ENCODE peak calls at places on chromosomes 4 and X, in seven cellular contexts. One of them, this sample, is unnamed.

GRCh38 chr4:81352476-81352875 is 119.2 kb downstream of the RASGEF1B start:
- DNase-seq in GM23338: no peak
- DNase-seq in RWPE1: no peak
- DNase-seq in IMR-90: peak; percentile 74
- DNase-seq in mesendoderm: no peak
- DNase-seq in OCI-LY7: no peak
- DNase-seq in H9: no peak
- DNase-seq in this sample: no peak

GRCh38 chrX:44876767-44877166 is 3.8 kb downstream of the KDM6A start:
- DNase-seq in mesendoderm: no peak
- DNase-seq in GM23338: no peak
- DNase-seq in IMR-90: no peak
- DNase-seq in OCI-LY7: no peak
- DNase-seq in H9: no peak
- DNase-seq in RWPE1: no peak
- DNase-seq in this sample: no peak

GRCh38 chr4:102358128-102358527 is 12.8 kb upstream of the SLC39A8 start:
- DNase-seq in GM23338: no peak
- DNase-seq in H9: no peak
- DNase-seq in OCI-LY7: no peak
- DNase-seq in IMR-90: no peak
- DNase-seq in RWPE1: no peak
- DNase-seq in mesendoderm: no peak
- DNase-seq in this sample: no peak

GRCh38 chr4:151604238-151604637 is 156.6 kb downstream of the GATB start:
- DNase-seq in GM23338: peak; percentile 26
- DNase-seq in OCI-LY7: peak; percentile 37
- DNase-seq in mesendoderm: peak; percentile 38
- DNase-seq in H9: no peak
- DNase-seq in RWPE1: peak; percentile 30
- DNase-seq in IMR-90: peak; percentile 32
- DNase-seq in this sample: no peak

GRCh38 chr4:168521736-168522135 is 24.9 kb downstream of the PALLD start:
- DNase-seq in GM23338: no peak
- DNase-seq in IMR-90: no peak
- DNase-seq in OCI-LY7: no peak
- DNase-seq in mesendoderm: no peak
- DNase-seq in RWPE1: no peak
- DNase-seq in H9: no peak
- DNase-seq in this sample: no peak

GRCh38 chr4:144820706-144821105 is 174.8 kb downstream of the HHIP start:
- DNase-seq in IMR-90: peak; percentile 2
- DNase-seq in GM23338: no peak
- DNase-seq in mesendoderm: no peak
- DNase-seq in H9: no peak
- DNase-seq in RWPE1: no peak
- DNase-seq in OCI-LY7: no peak
- DNase-seq in this sample: no peak

GRCh38 chrX:118550792-118551191 is 55.2 kb downstream of the DOCK11 start:
- DNase-seq in H9: no peak
- DNase-seq in mesendoderm: no peak
- DNase-seq in GM23338: no peak
- DNase-seq in RWPE1: peak; percentile 66
- DNase-seq in OCI-LY7: no peak
- DNase-seq in IMR-90: peak; percentile 28
- DNase-seq in this sample: no peak

GRCh38 chr4:91963489-91963888 is 340.3 kb upstream of the GRID2 start:
- DNase-seq in IMR-90: peak; percentile 72
- DNase-seq in mesendoderm: no peak
- DNase-seq in GM23338: no peak
- DNase-seq in H9: no peak
- DNase-seq in OCI-LY7: no peak
- DNase-seq in RWPE1: peak; percentile 3
- DNase-seq in this sample: no peak

GRCh38 chr4:121791481-121791880 is 9.6 kb upstream of the EXOSC9 start:
- DNase-seq in IMR-90: peak; percentile 88
- DNase-seq in H9: no peak
- DNase-seq in RWPE1: no peak
- DNase-seq in mesendoderm: no peak
- DNase-seq in OCI-LY7: no peak
- DNase-seq in GM23338: no peak
- DNase-seq in this sample: no peak

GRCh38 chr4:8276358-8277240 is 7.0 kb downstream of the HTRA3 start:
- DNase-seq in IMR-90: peak; percentile 16
- DNase-seq in GM23338: no peak
- DNase-seq in OCI-LY7: no peak
- DNase-seq in H9: no peak
- DNase-seq in mesendoderm: no peak
- DNase-seq in RWPE1: no peak
- DNase-seq in this sample: no peak

GRCh38 chr4:70754990-70755688 is 33.4 kb downstream of the RUFY3 start:
- DNase-seq in IMR-90: no peak
- DNase-seq in OCI-LY7: peak; percentile 35
- DNase-seq in GM23338: no peak
- DNase-seq in RWPE1: no peak
- DNase-seq in mesendoderm: no peak
- DNase-seq in H9: no peak
- DNase-seq in this sample: no peak

GRCh38 chrX:96837808-96838207 is 45.9 kb upstream of the RPA4 start:
- DNase-seq in OCI-LY7: no peak
- DNase-seq in GM23338: no peak
- DNase-seq in IMR-90: peak; percentile 8
- DNase-seq in H9: no peak
- DNase-seq in mesendoderm: peak; percentile 46
- DNase-seq in RWPE1: peak; percentile 11
- DNase-seq in this sample: no peak

GRCh38 chr4:189800545-189801088 is 140.1 kb upstream of the FRG1 start:
- DNase-seq in RWPE1: no peak
- DNase-seq in GM23338: no peak
- DNase-seq in IMR-90: no peak
- DNase-seq in OCI-LY7: no peak
- DNase-seq in mesendoderm: no peak
- DNase-seq in H9: no peak
- DNase-seq in this sample: no peak

GRCh38 chr4:7828926-7829325 is 110.7 kb downstream of the AFAP1 start:
- DNase-seq in OCI-LY7: no peak
- DNase-seq in GM23338: no peak
- DNase-seq in RWPE1: no peak
- DNase-seq in mesendoderm: no peak
- DNase-seq in H9: no peak
- DNase-seq in IMR-90: peak; percentile 89
- DNase-seq in this sample: no peak

GRCh38 chr4:89275587-89275986 is 32.0 kb downstream of the GPRIN3 start:
- DNase-seq in OCI-LY7: no peak
- DNase-seq in mesendoderm: no peak
- DNase-seq in GM23338: no peak
- DNase-seq in RWPE1: no peak
- DNase-seq in H9: no peak
- DNase-seq in IMR-90: no peak
- DNase-seq in this sample: no peak

DNA sequence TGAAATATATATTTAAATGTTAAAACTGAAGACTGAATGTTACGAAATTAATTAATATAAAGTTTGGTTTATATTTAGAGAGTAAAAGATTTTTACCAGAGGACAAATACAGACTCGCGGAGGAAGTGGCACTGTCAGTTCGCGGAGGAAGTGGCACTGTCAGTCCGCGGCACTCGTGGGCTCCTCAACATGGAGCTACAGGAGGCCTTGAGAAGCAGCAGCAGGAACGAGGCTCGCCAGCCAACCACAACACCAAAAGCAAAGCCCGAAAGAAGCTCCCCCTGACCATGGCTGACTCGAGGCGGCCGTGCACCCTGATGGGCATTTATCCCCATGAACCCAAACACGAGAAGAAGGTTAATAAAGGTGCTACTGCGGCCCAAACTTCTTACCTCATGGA is 125.3 kb upstream of the PABPC4L start:
- DNase-seq in mesendoderm: no peak
- DNase-seq in GM23338: no peak
- DNase-seq in IMR-90: no peak
- DNase-seq in OCI-LY7: no peak
- DNase-seq in H9: no peak
- DNase-seq in RWPE1: no peak
- DNase-seq in this sample: no peak
- H3K27ac ChIP-seq in mesendoderm: no peak overlapping the region
- H3K27ac ChIP-seq in GM23338: no peak overlapping the region
- H3K27ac ChIP-seq in IMR-90: no peak overlapping the region
- H3K27ac ChIP-seq in OCI-LY7: no peak overlapping the region
- H3K27ac ChIP-seq in H9: no peak overlapping the region
- H3K27ac ChIP-seq in RWPE1: no peak overlapping the region
- H3K27ac ChIP-seq in this sample: no peak overlapping the region

GRCh38 chrX:1502853-1503252 is 34.1 kb downstream of the P2RY8 start:
- DNase-seq in RWPE1: no peak
- DNase-seq in IMR-90: no peak
- DNase-seq in GM23338: no peak
- DNase-seq in OCI-LY7: peak; percentile 25
- DNase-seq in mesendoderm: no peak
- DNase-seq in H9: no peak
- DNase-seq in this sample: no peak
- H3K27ac ChIP-seq in RWPE1: no peak overlapping the region
- H3K27ac ChIP-seq in IMR-90: no peak overlapping the region
- H3K27ac ChIP-seq in GM23338: no peak overlapping the region
- H3K27ac ChIP-seq in OCI-LY7: peak overlapping the region; percentile 96
- H3K27ac ChIP-seq in mesendoderm: no peak overlapping the region
- H3K27ac ChIP-seq in H9: no peak overlapping the region
- H3K27ac ChIP-seq in this sample: no peak overlapping the region

DNA sequence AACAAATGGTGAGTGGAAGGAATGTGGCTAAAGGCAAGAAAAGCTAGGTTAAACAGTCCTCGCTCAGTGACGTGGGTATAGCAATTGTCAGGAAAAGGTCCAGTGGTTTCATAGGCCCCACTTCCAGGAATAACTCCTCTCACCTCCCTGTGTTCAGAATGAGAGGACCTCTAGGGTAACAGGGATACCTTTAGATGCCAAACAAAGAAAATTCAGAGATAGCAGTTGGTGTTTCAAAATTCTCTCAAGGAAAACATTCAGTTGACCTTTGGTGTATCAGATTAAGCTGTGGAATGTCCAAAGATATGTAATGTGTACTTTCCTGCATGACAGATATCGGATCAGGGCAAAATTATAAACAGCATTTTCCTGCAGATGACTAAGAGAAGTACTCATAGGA is 155.9 kb downstream of the ARHGAP6 start:
- DNase-seq in RWPE1: no peak
- DNase-seq in IMR-90: peak; percentile 76
- DNase-seq in mesendoderm: no peak
- DNase-seq in H9: no peak
- DNase-seq in GM23338: no peak
- DNase-seq in OCI-LY7: no peak
- DNase-seq in this sample: no peak
- H3K27ac ChIP-seq in RWPE1: no peak overlapping the region
- H3K27ac ChIP-seq in IMR-90: peak overlapping the region; percentile 98
- H3K27ac ChIP-seq in mesendoderm: no peak overlapping the region
- H3K27ac ChIP-seq in H9: no peak overlapping the region
- H3K27ac ChIP-seq in GM23338: no peak overlapping the region
- H3K27ac ChIP-seq in OCI-LY7: no peak overlapping the region
- H3K27ac ChIP-seq in this sample: no peak overlapping the region

GRCh38 chr4:69075061-69075792 is 21.0 kb upstream of the UGT2B7 start:
- DNase-seq in H9: no peak
- DNase-seq in IMR-90: peak; percentile 49
- DNase-seq in OCI-LY7: no peak
- DNase-seq in GM23338: no peak
- DNase-seq in mesendoderm: no peak
- DNase-seq in RWPE1: no peak
- DNase-seq in this sample: no peak
- H3K27ac ChIP-seq in H9: no peak overlapping the region
- H3K27ac ChIP-seq in IMR-90: no peak overlapping the region
- H3K27ac ChIP-seq in OCI-LY7: no peak overlapping the region
- H3K27ac ChIP-seq in GM23338: no peak overlapping the region
- H3K27ac ChIP-seq in mesendoderm: no peak overlapping the region
- H3K27ac ChIP-seq in RWPE1: no peak overlapping the region
- H3K27ac ChIP-seq in this sample: no peak overlapping the region